ENCODE peak calls at places on chromosomes 6 and 20, in eight cellular contexts. Y is endodermal cell; Q is A549; J is effector memory CD4-positive, alpha-beta T cell; T is fibroblast of villous mesenchyme; L is AG10803; M is HFF-Myc; Z is DND-41. G is an unnamed sample.

GRCh38 chr20:48471734-48472408 is 355.9 kb downstream of the PREX1 start:
- DNase-seq in J (no peak), T (no peak), Z (no peak), M (no peak), Y (no peak), Q (no peak), L (no peak), G (no peak)

GRCh38 chr6:7052441-7052936 is 55.3 kb upstream of the RREB1 start:
- DNase-seq in Q (no peak), T (peak), L (peak), Z (peak), J (peak), M (no peak), Y (peak), G (peak)

GRCh38 chr20:33852971-33853813 is 42.0 kb downstream of the CHMP4B start:
- DNase-seq in Z (peak), M (no peak), L (no peak), J (no peak), Q (no peak), T (no peak), Y (no peak), G (no peak)

GRCh38 chr6:57312004-57312345 is 5.5 kb upstream of the PRIM2 start:
- DNase-seq in Q (no peak), Y (no peak), J (no peak), L (no peak), T (no peak), M (no peak), Z (no peak), G (no peak)

GRCh38 chr20:3716195-3716834 is 3.9 kb upstream of the SIGLEC1 start:
- DNase-seq in Z (peak), Y (peak), Q (peak), T (peak), M (no peak), J (no peak), L (peak), G (peak)

GRCh38 chr6:104325341-104326172 is 534.2 kb downstream of the HACE1 start:
- DNase-seq in M (peak), J (no peak), T (peak), Y (peak), Z (peak), Q (peak), L (peak), G (peak)

GRCh38 chr6:53544050-53544499 is 826 bp downstream of the GCLC start:
- DNase-seq in Q (no peak), L (no peak), T (no peak), J (no peak), M (no peak), Z (no peak), Y (no peak), G (no peak)

GRCh38 chr6:120005292-120005976 is 655.9 kb upstream of the MAN1A1 start:
- DNase-seq in Y (no peak), M (no peak), L (no peak), Q (no peak), Z (no peak), T (peak), J (no peak), G (no peak)

GRCh38 chr6:7203939-7204338 is 96.2 kb downstream of the RREB1 start:
- DNase-seq in J (no peak), Q (no peak), Z (no peak), Y (no peak), M (no peak), T (no peak), L (no peak), G (no peak)

GRCh38 chr6:21348462-21349195 is 244.9 kb upstream of the SOX4 start:
- DNase-seq in Q (no peak), L (peak), Z (no peak), T (peak), Y (peak), J (no peak), M (no peak), G (peak)

GRCh38 chr6:148593130-148593812 is 153.6 kb upstream of the UST start:
- DNase-seq in Q (no peak), J (no peak), Y (no peak), T (peak), Z (no peak), M (no peak), L (peak), G (no peak)

GRCh38 chr20:63648190-63648589 is 5.0 kb downstream of the STMN3 start:
- DNase-seq in M (no peak), Q (no peak), Z (no peak), T (no peak), J (no peak), Y (no peak), L (no peak), G (no peak)

GRCh38 chr6:49676671-49677281 is 36.6 kb downstream of the CRISP2 start:
- DNase-seq in L (peak), M (no peak), T (peak), Q (no peak), Z (no peak), J (no peak), Y (no peak), G (peak)

GRCh38 chr6:161048636-161049035 is 57.1 kb downstream of the MAP3K4 start:
- DNase-seq in M (peak), Z (no peak), J (no peak), Q (no peak), L (peak), T (peak), Y (no peak), G (peak)

GRCh38 chr6:38248500-38249234 is 391.1 kb downstream of the BTBD9 start:
- DNase-seq in M (no peak), Q (no peak), Y (no peak), L (no peak), Z (no peak), T (no peak), J (no peak), G (no peak)

GRCh38 chr6:53302678-53303360 is 45.9 kb downstream of the ELOVL5 start:
- DNase-seq in L (peak), Y (no peak), T (peak), Q (no peak), J (no peak), M (peak), Z (peak), G (peak)

GRCh38 chr6:145887969-145888368 is 73.4 kb upstream of the FBXO30 start:
- DNase-seq in M (no peak), L (peak), Z (peak), Q (no peak), J (no peak), Y (peak), T (peak), G (peak)

GRCh38 chr20:25136643-25137559 is 55.0 kb upstream of the VSX1 start:
- DNase-seq in Q (peak), Y (no peak), M (peak), J (no peak), T (peak), L (peak), Z (no peak), G (peak)

GRCh38 chr20:62980380-62980960 is 26.3 kb downstream of the BHLHE23 start:
- DNase-seq in M (peak), T (no peak), L (no peak), Y (no peak), J (no peak), Q (no peak), Z (no peak), G (no peak)

GRCh38 chr20:52859156-52859887 is 112.8 kb upstream of the TSHZ2 start:
- DNase-seq in L (peak), J (no peak), M (no peak), Q (no peak), Y (peak), T (peak), Z (no peak), G (peak)

GRCh38 chr6:73200735-73201134 is 24.6 kb downstream of the KHDC1L start:
- DNase-seq in Z (no peak), T (no peak), J (no peak), Y (no peak), L (no peak), Q (no peak), M (no peak), G (no peak)

GRCh38 chr6:152380351-152380767 is 256.8 kb downstream of the SYNE1 start:
- DNase-seq in M (peak), Y (no peak), J (no peak), T (peak), Z (no peak), Q (no peak), L (peak), G (peak)

GRCh38 chr20:57361517-57361916 is 10.5 kb downstream of the RAE1 start:
- DNase-seq in Z (no peak), M (peak), Q (no peak), L (peak), T (peak), Y (peak), J (no peak), G (peak)

GRCh38 chr20:37383229-37383989 is 37.5 kb downstream of the SRC start:
- DNase-seq in T (no peak), Y (peak), M (no peak), L (peak), Q (peak), Z (no peak), J (no peak), G (peak)

GRCh38 chr20:14335122-14335521 is 2.3 kb downstream of the FLRT3 start:
- DNase-seq in Y (no peak), Z (no peak), T (no peak), L (no peak), Q (no peak), J (no peak), M (no peak), G (no peak)

GRCh38 chr6:132199343-132199742 is 201.9 kb downstream of the MOXD1 start:
- DNase-seq in Y (no peak), Q (no peak), J (no peak), T (peak), M (no peak), Z (no peak), L (peak), G (peak)

GRCh38 chr20:62643521-62644043 is 1.3 kb downstream of the SLCO4A1 start:
- DNase-seq in T (no peak), Z (no peak), M (no peak), L (no peak), Y (no peak), J (no peak), Q (no peak), G (no peak)

GRCh38 chr6:141261672-141262060 is 871.1 kb upstream of the GJE1 start:
- DNase-seq in L (no peak), M (no peak), T (no peak), J (no peak), Z (no peak), Q (no peak), Y (peak), G (no peak)

GRCh38 chr6:79373246-79373645 is 138.8 kb upstream of the HMGN3 start:
- DNase-seq in T (no peak), Y (no peak), Q (no peak), M (no peak), Z (no peak), L (no peak), J (no peak), G (no peak)

GRCh38 chr20:40489886-40490285 is 199.2 kb downstream of the MAFB start:
- DNase-seq in L (peak), T (no peak), Z (no peak), Y (no peak), J (no peak), Q (no peak), M (no peak), G (peak)

GRCh38 chr20:62752181-62752670 is 43.6 kb downstream of the NTSR1 start:
- DNase-seq in M (no peak), Y (no peak), L (no peak), Z (no peak), T (no peak), Q (no peak), J (no peak), G (no peak)

GRCh38 chr20:9969626-9970025 is 65.2 kb upstream of the ANKEF1 start:
- DNase-seq in M (no peak), Y (no peak), J (no peak), Q (no peak), T (no peak), L (no peak), Z (no peak), G (no peak)

GRCh38 chr6:56311086-56311485 is 63.7 kb upstream of the COL21A1 start:
- DNase-seq in Y (no peak), Q (no peak), M (no peak), Z (no peak), J (no peak), T (no peak), L (peak), G (peak)

DNA sequence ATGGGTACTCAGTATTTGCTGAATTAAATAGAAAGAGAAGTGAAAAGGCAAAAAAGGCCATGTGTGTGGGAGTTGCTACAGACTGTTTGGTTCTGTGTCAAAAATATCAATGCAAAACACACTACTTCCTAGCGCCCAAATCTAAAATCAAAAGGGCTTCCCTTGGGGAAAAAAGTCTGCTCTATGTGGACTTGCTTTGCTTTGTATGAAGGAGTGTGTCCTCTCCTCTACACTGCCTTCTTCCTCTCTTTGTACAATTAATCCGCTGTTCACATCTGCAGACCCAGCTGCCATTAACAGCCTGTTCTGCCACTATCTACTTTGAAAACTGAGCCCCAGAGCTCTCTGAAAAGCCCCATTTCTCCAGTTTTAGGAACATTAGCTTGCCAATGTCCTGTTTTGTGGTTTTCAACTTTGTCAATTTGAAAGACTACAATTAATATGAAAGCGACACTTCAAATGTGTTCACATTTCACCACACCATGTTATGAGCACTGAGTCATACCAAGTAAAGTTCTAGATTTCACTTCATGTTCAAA is 102.9 kb downstream of the KIF13A start:
- DNase-seq in M (no peak), Z (no peak), Y (no peak), Q (no peak), J (no peak), T (peak), L (peak), G (no peak)
- H3K4me3 ChIP-seq in M (no peak), Z (no peak), Y (no peak), Q (no peak), J (no peak), T (no peak), L (no peak), G (no peak)

GRCh38 chr6:14431375-14432330 is 314.1 kb downstream of the CD83 start:
- DNase-seq in Y (no peak), Q (no peak), J (no peak), M (no peak), T (no peak), L (no peak), Z (no peak), G (no peak)
- H3K4me3 ChIP-seq in Y (no peak), Q (no peak), J (no peak), M (no peak), T (no peak), L (no peak), Z (no peak), G (no peak)

GRCh38 chr20:61626412-61626811 is 374.4 kb downstream of the CDH4 start:
- DNase-seq in Y (no peak), Q (no peak), Z (no peak), L (no peak), J (no peak), T (no peak), M (no peak), G (no peak)

GRCh38 chr20:61619751-61620150 is 367.7 kb downstream of the CDH4 start:
- DNase-seq in T (no peak), Y (no peak), M (no peak), J (no peak), Z (no peak), L (no peak), Q (no peak), G (no peak)

GRCh38 chr20:61620174-61620573 is 368.1 kb downstream of the CDH4 start:
- DNase-seq in L (no peak), T (no peak), Q (no peak), Z (no peak), J (no peak), Y (no peak), M (no peak), G (no peak)

GRCh38 chr20:61621381-61621780 is 369.3 kb downstream of the CDH4 start:
- DNase-seq in Z (no peak), M (no peak), Y (no peak), T (no peak), L (no peak), J (no peak), Q (no peak), G (no peak)

DNA sequence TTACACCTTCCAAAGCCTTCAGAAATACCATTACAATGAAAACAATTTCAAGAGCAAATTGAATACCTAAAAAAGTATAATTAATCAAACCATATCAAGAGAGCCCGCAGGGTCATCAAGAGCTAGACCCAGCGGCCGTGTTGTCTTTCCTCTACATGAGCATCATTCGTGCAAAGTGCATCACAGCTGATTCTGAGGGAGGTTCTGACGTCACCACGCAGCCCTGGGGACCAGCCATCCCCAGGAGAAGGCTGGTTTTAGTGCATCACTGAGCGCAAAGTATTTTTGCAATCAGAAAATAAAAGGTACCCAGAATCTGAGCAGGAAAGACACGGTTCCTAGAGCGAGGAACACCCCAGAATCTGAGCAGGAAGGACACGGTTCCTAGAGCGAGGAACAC is 371.4 kb downstream of the CDH4 start:
- DNase-seq in L (no peak), Z (no peak), Y (no peak), Q (no peak), M (no peak), T (no peak), J (no peak), G (no peak)
- H3K4me3 ChIP-seq in L (no peak), Z (no peak), Y (no peak), Q (no peak), M (no peak), T (no peak), J (no peak), G (no peak)

GRCh38 chr20:38432292-38432691 is 2.8 kb downstream of the SNHG17 start:
- DNase-seq in J (no peak), T (no peak), Z (no peak), M (no peak), Q (no peak), Y (no peak), L (no peak), G (no peak)
- H3K4me3 ChIP-seq in J (no peak), T (no peak), Z (no peak), M (peak), Q (no peak), Y (peak), L (no peak), G (no peak)

GRCh38 chr6:13420269-13420668 is 67.1 kb downstream of the GFOD1 start:
- DNase-seq in J (no peak), T (peak), L (no peak), Z (no peak), M (no peak), Q (no peak), Y (no peak), G (peak)

GRCh38 chr6:13423292-13423691 is 64.1 kb downstream of the GFOD1 start:
- DNase-seq in Z (no peak), L (no peak), J (no peak), Q (no peak), M (no peak), Y (no peak), T (no peak), G (no peak)

GRCh38 chr6:13422601-13423247 is 64.7 kb downstream of the GFOD1 start:
- DNase-seq in M (no peak), J (no peak), Q (no peak), T (no peak), L (peak), Z (no peak), Y (peak), G (peak)

GRCh38 chr6:13419826-13420225 is 67.6 kb downstream of the GFOD1 start:
- DNase-seq in L (no peak), J (no peak), M (no peak), T (no peak), Z (no peak), Q (no peak), Y (no peak), G (no peak)

GRCh38 chr6:13421425-13422057 is 65.9 kb downstream of the GFOD1 start:
- DNase-seq in L (no peak), Q (no peak), J (no peak), Y (no peak), Z (no peak), M (no peak), T (no peak), G (no peak)
- H3K4me3 ChIP-seq in L (no peak), Q (no peak), J (no peak), Y (no peak), Z (no peak), M (no peak), T (no peak), G (no peak)

DNA sequence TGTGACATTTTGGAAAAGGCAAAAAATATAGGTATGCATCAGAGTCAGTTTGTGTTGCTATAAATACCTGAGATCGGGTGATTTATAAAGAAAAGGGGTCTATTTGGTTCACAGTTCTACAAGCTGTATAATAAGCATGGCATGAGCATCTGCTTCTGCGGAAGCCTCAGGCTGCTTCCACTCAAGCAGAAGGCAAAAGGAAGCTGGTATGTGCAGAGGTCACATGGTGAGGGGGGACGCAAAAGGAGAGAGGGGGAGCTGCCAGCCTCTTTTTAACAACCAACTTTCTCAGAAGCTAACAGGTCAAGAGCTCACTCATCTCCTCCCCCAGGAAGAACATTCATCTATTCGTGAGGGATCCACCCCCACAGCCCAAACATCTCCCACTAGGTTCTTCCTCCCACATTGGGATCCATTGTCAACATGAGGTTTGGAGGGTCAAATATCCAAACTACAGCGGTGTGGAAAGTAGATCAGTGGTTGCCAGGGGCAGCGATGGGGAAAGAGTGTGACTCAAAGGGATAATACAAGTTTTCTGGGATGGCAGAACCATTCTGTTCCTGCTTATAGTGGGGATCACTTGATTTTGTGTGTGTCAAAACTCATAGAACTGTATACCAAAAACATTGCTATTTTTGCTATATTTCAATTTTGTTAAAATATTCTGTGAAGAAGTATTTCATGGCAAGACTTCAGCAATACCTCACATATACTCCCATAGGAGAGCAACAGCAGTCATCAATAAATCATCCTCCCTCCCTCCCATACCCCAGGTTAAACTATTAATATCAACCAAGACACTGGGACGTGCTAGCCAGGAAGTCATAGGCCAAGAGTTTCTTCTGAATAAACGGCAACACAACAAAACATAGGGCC is 9.9 kb upstream of the FAM50B start:
- DNase-seq in T (peak), Y (no peak), Q (no peak), J (no peak), M (no peak), L (peak), Z (no peak), G (peak)
- H3K4me3 ChIP-seq in T (no peak), Y (no peak), Q (no peak), J (no peak), M (no peak), L (no peak), Z (no peak), G (no peak)

G was measured in fibroblast of pulmonary artery.